ENCODE peak calls at places on chromosomes 6 and 20, in eight cellular contexts. N, Z, A, K, T, S, U and C are unnamed samples.

GRCh38 chr6:13667655-13668054 is 44.0 kb downstream of the RANBP9 start:
- DNase-seq in N (no peak), Z (no peak), A (no peak), K (no peak), T (no peak), S (no peak), U (no peak), C (no peak)

GRCh38 chr6:101396552-101397173 is 3.2 kb downstream of the GRIK2 start:
- DNase-seq in N (no peak), Z (no peak), A (no peak), K (no peak), T (no peak), S (peak), U (peak), C (no peak)

GRCh38 chr6:31094389-31094881 is 17.9 kb downstream of the C6orf15 start:
- DNase-seq in N (peak), Z (peak), A (no peak), K (no peak), T (no peak), S (peak), U (no peak), C (no peak)

GRCh38 chr6:83824388-83824801 is 28.8 kb upstream of the RIPPLY2 start:
- DNase-seq in N (no peak), Z (no peak), A (no peak), K (no peak), T (no peak), S (no peak), U (no peak), C (no peak)

GRCh38 chr20:44651507-44652373 is at the start of gene ADA:
- DNase-seq in N (peak), Z (no peak), A (peak), K (peak), T (no peak), S (peak), U (peak), C (peak)

GRCh38 chr6:33279971-33280511 is 3.1 kb downstream of the B3GALT4 start:
- DNase-seq in N (no peak), Z (no peak), A (no peak), K (no peak), T (no peak), S (no peak), U (peak), C (no peak)

GRCh38 chr6:70852667-70853246 is 104.1 kb downstream of the B3GAT2 start:
- DNase-seq in N (no peak), Z (no peak), A (no peak), K (no peak), T (no peak), S (no peak), U (no peak), C (no peak)

GRCh38 chr20:61353261-61353995 is 101.4 kb downstream of the CDH4 start:
- DNase-seq in N (no peak), Z (no peak), A (no peak), K (no peak), T (no peak), S (no peak), U (no peak), C (no peak)

GRCh38 chr6:41100871-41101287 is 28.1 kb downstream of the NFYA start:
- DNase-seq in N (no peak), Z (no peak), A (no peak), K (no peak), T (no peak), S (no peak), U (no peak), C (no peak)

GRCh38 chr20:46264391-46265266 is 43.7 kb downstream of the CDH22 start:
- DNase-seq in N (no peak), Z (no peak), A (no peak), K (no peak), T (no peak), S (no peak), U (no peak), C (no peak)

GRCh38 chr6:153616506-153616905 is 422.5 kb upstream of the OPRM1 start:
- DNase-seq in N (no peak), Z (no peak), A (no peak), K (no peak), T (no peak), S (no peak), U (no peak), C (no peak)

GRCh38 chr6:70062010-70062409 is 195.7 kb downstream of the COL19A1 start:
- DNase-seq in N (no peak), Z (no peak), A (no peak), K (no peak), T (no peak), S (no peak), U (no peak), C (no peak)

GRCh38 chr20:35791823-35792222 is 20.0 kb downstream of the PHF20 start:
- DNase-seq in N (no peak), Z (no peak), A (no peak), K (no peak), T (no peak), S (no peak), U (no peak), C (no peak)

GRCh38 chr6:36874443-36875249 is at the start of gene PPIL1:
- DNase-seq in N (peak), Z (peak), A (peak), K (peak), T (peak), S (peak), U (peak), C (peak)

GRCh38 chr20:6660441-6660840 is 107.0 kb upstream of the BMP2 start:
- DNase-seq in N (no peak), Z (no peak), A (no peak), K (no peak), T (no peak), S (no peak), U (no peak), C (no peak)

GRCh38 chr20:63322146-63322922 is 29.3 kb downstream of the COL20A1 start:
- DNase-seq in N (no peak), Z (no peak), A (no peak), K (no peak), T (no peak), S (no peak), U (no peak), C (no peak)

GRCh38 chr6:121682666-121683065 is 247.2 kb downstream of the GJA1 start:
- DNase-seq in N (no peak), Z (no peak), A (no peak), K (no peak), T (no peak), S (no peak), U (no peak), C (no peak)

GRCh38 chr6:167464177-167464576 is 139.3 kb downstream of the TTLL2 start:
- DNase-seq in N (no peak), Z (no peak), A (no peak), K (no peak), T (no peak), S (no peak), U (no peak), C (no peak)

GRCh38 chr6:140178550-140179334 is 804.3 kb upstream of the CITED2 start:
- DNase-seq in N (no peak), Z (no peak), A (no peak), K (no peak), T (no peak), S (no peak), U (no peak), C (no peak)

GRCh38 chr6:107713214-107713962 is 110.7 kb downstream of the SCML4 start:
- DNase-seq in N (no peak), Z (no peak), A (no peak), K (no peak), T (no peak), S (peak), U (peak), C (no peak)

GRCh38 chr6:100464910-100465700 is at the start of gene SIM1:
- DNase-seq in N (no peak), Z (no peak), A (no peak), K (no peak), T (no peak), S (no peak), U (peak), C (no peak)

GRCh38 chr6:147382945-147383554 is 125.4 kb upstream of the SAMD5 start:
- DNase-seq in N (no peak), Z (no peak), A (no peak), K (no peak), T (no peak), S (no peak), U (no peak), C (no peak)

GRCh38 chr20:23749746-23750145 is 989 bp downstream of the CST1 start:
- DNase-seq in N (no peak), Z (no peak), A (no peak), K (no peak), T (no peak), S (no peak), U (no peak), C (no peak)

GRCh38 chr6:21386744-21387143 is 206.8 kb upstream of the SOX4 start:
- DNase-seq in N (no peak), Z (no peak), A (no peak), K (no peak), T (no peak), S (no peak), U (no peak), C (no peak)

GRCh38 chr6:47897233-47897632 is 115.4 kb downstream of the OPN5 start:
- DNase-seq in N (no peak), Z (no peak), A (no peak), K (no peak), T (no peak), S (no peak), U (no peak), C (no peak)

GRCh38 chr6:2857580-2858337 is 16.1 kb upstream of the SERPINB1 start:
- DNase-seq in N (no peak), Z (peak), A (no peak), K (peak), T (no peak), S (peak), U (peak), C (peak)

GRCh38 chr6:168355716-168356522 is 36.3 kb upstream of the DACT2 start:
- DNase-seq in N (no peak), Z (no peak), A (peak), K (no peak), T (no peak), S (peak), U (no peak), C (no peak)

GRCh38 chr6:134347916-134348805 is 30.2 kb upstream of the SGK1 start:
- DNase-seq in N (no peak), Z (no peak), A (peak), K (no peak), T (no peak), S (no peak), U (no peak), C (no peak)

GRCh38 chr6:44788387-44788981 is 401.0 kb downstream of the CDC5L start:
- DNase-seq in N (no peak), Z (no peak), A (no peak), K (no peak), T (no peak), S (no peak), U (no peak), C (no peak)